ENCODE peak calls at places on chromosomes 3 and 15, in seven cellular contexts. A is RCC 7860; V is mucosa of gallbladder; W is SHP77; U is CD8-positive, alpha-beta memory T cell; I is stimulated activated CD4-positive, alpha-beta T cell treated with anti-CD3 and anti-CD28 coated beads, Interleukin-4, amount 100 ng/mL, for 1 hour; T is CD4-positive, alpha-beta memory T cell. O is an unnamed sample.

GRCh38 chr3:119579366-119580147 is at the start of gene ADPRH:
- DNase-seq in A (peak), V (peak), W (no peak), U (peak), I (peak), T (peak), O (peak)

GRCh38 chr3:190074817-190075216 is 45.9 kb downstream of the P3H2 start:
- DNase-seq in A (no peak), V (no peak), W (no peak), U (no peak), I (no peak), T (no peak), O (no peak)

GRCh38 chr3:88807471-88808090 is 299.8 kb upstream of the EPHA3 start:
- DNase-seq in A (no peak), V (no peak), W (no peak), U (no peak), I (no peak), T (no peak), O (no peak)

GRCh38 chr15:62883938-62884479 is 158.5 kb upstream of the TPM1 start:
- DNase-seq in A (no peak), V (no peak), W (no peak), U (no peak), I (no peak), T (no peak), O (no peak)

GRCh38 chr15:26971303-26972018 is 480 bp downstream of the GABRG3 start:
- DNase-seq in A (no peak), V (no peak), W (no peak), U (no peak), I (no peak), T (no peak), O (no peak)

GRCh38 chr3:4980229-4981159 is 1.3 kb downstream of the BHLHE40 start:
- DNase-seq in A (peak), V (peak), W (peak), U (peak), I (peak), T (peak), O (peak)

GRCh38 chr15:65055201-65055870 is 10.1 kb downstream of the SLC51B start:
- DNase-seq in A (peak), V (peak), W (no peak), U (no peak), I (no peak), T (no peak), O (peak)

GRCh38 chr3:4719011-4719649 is 226.0 kb downstream of the ITPR1 start:
- DNase-seq in A (no peak), V (no peak), W (no peak), U (no peak), I (no peak), T (no peak), O (no peak)

GRCh38 chr3:25033407-25034029 is 394.5 kb upstream of the RARB start:
- DNase-seq in A (peak), V (peak), W (peak), U (no peak), I (no peak), T (no peak), O (peak)

GRCh38 chr3:66236281-66236680 is 15.5 kb downstream of the SLC25A26 start:
- DNase-seq in A (no peak), V (no peak), W (no peak), U (no peak), I (no peak), T (no peak), O (peak)

GRCh38 chr15:100767002-100767825 is 112.4 kb upstream of the ALDH1A3 start:
- DNase-seq in A (no peak), V (peak), W (no peak), U (no peak), I (no peak), T (no peak), O (no peak)

GRCh38 chr3:52532838-52533622 is 627 bp downstream of the NT5DC2 start:
- DNase-seq in A (no peak), V (no peak), W (no peak), U (peak), I (peak), T (no peak), O (peak)

GRCh38 chr3:53170325-53171108 is 9.5 kb downstream of the PRKCD start:
- DNase-seq in A (no peak), V (no peak), W (no peak), U (no peak), I (no peak), T (no peak), O (no peak)

GRCh38 chr15:64134322-64134829 is 17.2 kb upstream of the SNX22 start:
- DNase-seq in A (no peak), V (peak), W (no peak), U (no peak), I (no peak), T (no peak), O (no peak)

GRCh38 chr15:94066811-94067210 is 164.6 kb upstream of the MCTP2 start:
- DNase-seq in A (no peak), V (no peak), W (no peak), U (no peak), I (no peak), T (no peak), O (no peak)

GRCh38 chr3:144053121-144053520 is 81.5 kb downstream of the DIPK2A start:
- DNase-seq in A (no peak), V (no peak), W (no peak), U (no peak), I (no peak), T (no peak), O (no peak)

GRCh38 chr3:132321321-132321720 is 4.1 kb downstream of the ACP3 start:
- DNase-seq in A (no peak), V (no peak), W (no peak), U (no peak), I (no peak), T (no peak), O (no peak)